ENCODE peak calls at places on chromosomes 1 and 21, in six cellular contexts. R is cardiac fibroblast; D is activated naive CD4-positive, alpha-beta T cell; M is nephron progenitor cell; W is effector CD8-positive, alpha-beta T cell; F is GM20000. S is an unnamed sample.

GRCh38 chr1:206422525-206422924 is 47.8 kb upstream of the IKBKE start:
- DNase-seq in R (no peak), W (no peak), F (no peak), M (no peak), D (no peak), S (no peak)

GRCh38 chr1:21650400-21650799 is 18.8 kb downstream of the RAP1GAP start:
- DNase-seq in R (no peak), M (no peak), D (no peak), W (no peak), F (no peak), S (no peak)

GRCh38 chr1:2384130-2384860 is 7.1 kb downstream of the MORN1 start:
- DNase-seq in D (no peak), F (no peak), R (no peak), W (no peak), M (no peak), S (no peak)

GRCh38 chr1:247156787-247157232 is 15.0 kb downstream of the ZNF124 start:
- DNase-seq in W (no peak), F (no peak), D (no peak), R (peak; percentile 10), M (no peak), S (no peak)

GRCh38 chr21:29304577-29304976 is 5.9 kb downstream of the BACH1 start:
- DNase-seq in W (no peak), F (no peak), M (no peak), D (no peak), R (no peak), S (no peak)

GRCh38 chr21:33901421-33902288 is 13.9 kb downstream of the ATP5PO start:
- DNase-seq in M (peak; percentile 41), R (peak; percentile 69), D (no peak), W (no peak), F (no peak), S (no peak)

GRCh38 chr1:29084196-29084521 is 39.5 kb downstream of the TMEM200B start:
- DNase-seq in F (no peak), W (no peak), M (no peak), D (no peak), R (no peak), S (no peak)

GRCh38 chr1:35029756-35030155 is 2.0 kb downstream of the ZMYM6 start:
- DNase-seq in R (peak; percentile 52), F (no peak), W (no peak), M (no peak), D (no peak), S (no peak)

GRCh38 chr1:200336901-200337391 is 72.9 kb downstream of the ZNF281 start:
- DNase-seq in W (no peak), F (no peak), M (no peak), D (no peak), R (no peak), S (no peak)

GRCh38 chr1:189499736-189500135 is 977.9 kb downstream of the BRINP3 start:
- DNase-seq in F (no peak), D (no peak), R (no peak), W (no peak), M (no peak), S (no peak)

GRCh38 chr1:197774691-197775281 is 494 bp downstream of the DENND1B start:
- DNase-seq in R (peak; percentile 60), W (peak; percentile 11), D (peak; percentile 13), F (peak; percentile 71), M (peak; percentile 75), S (peak; percentile 34)

GRCh38 chr1:16162163-16162822 is 6.4 kb upstream of the EPHA2 start:
- DNase-seq in W (peak; percentile 65), D (no peak), F (no peak), M (peak; percentile 78), R (no peak), S (peak; percentile 41)

GRCh38 chr1:26125946-26126320 is 14.3 kb downstream of the PDIK1L start:
- DNase-seq in R (no peak), M (no peak), D (no peak), W (no peak), F (no peak), S (no peak)

GRCh38 chr1:28815533-28815932 is 3.6 kb downstream of the OPRD1 start:
- DNase-seq in W (no peak), F (no peak), D (no peak), M (no peak), R (no peak), S (no peak)

GRCh38 chr1:85357817-85358216 is 81.4 kb upstream of the BCL10 start:
- DNase-seq in D (no peak), F (no peak), M (no peak), R (no peak), W (no peak), S (no peak)

GRCh38 chr1:110339427-110340206 is 440 bp downstream of the RBM15 start:
- DNase-seq in F (peak; percentile 44), M (peak; percentile 63), W (peak; percentile 42), R (peak; percentile 66), D (peak; percentile 45), S (peak; percentile 15)

GRCh38 chr1:183596500-183596899 is 6.2 kb upstream of the NCF2 start:
- DNase-seq in W (no peak), M (no peak), D (no peak), R (no peak), F (no peak), S (no peak)

GRCh38 chr1:206685256-206685748 is 597 bp downstream of the MAPKAPK2 start:
- DNase-seq in D (no peak), W (peak; percentile 22), M (peak; percentile 57), F (peak; percentile 68), R (peak; percentile 34), S (peak; percentile 17)

GRCh38 chr1:69175078-69175477 is 392.6 kb upstream of the LRRC7 start:
- DNase-seq in M (no peak), W (no peak), R (peak; percentile 13), F (no peak), D (no peak), S (no peak)

GRCh38 chr1:31421404-31422040 is 8.5 kb downstream of the SERINC2 start:
- DNase-seq in W (no peak), M (peak; percentile 51), F (peak; percentile 47), D (no peak), R (no peak), S (no peak)

GRCh38 chr1:226939439-226940028 is 560 bp upstream of the COQ8A start:
- DNase-seq in F (peak; percentile 63), D (peak; percentile 60), R (no peak), W (peak; percentile 67), M (no peak), S (peak; percentile 52)

GRCh38 chr1:209057901-209058300 is 525.6 kb upstream of the CAMK1G start:
- DNase-seq in M (no peak), F (no peak), D (no peak), W (no peak), R (no peak), S (no peak)

GRCh38 chr1:157073944-157074685 is 25.5 kb downstream of the ETV3L start:
- DNase-seq in M (peak; percentile 67), W (no peak), F (no peak), R (peak; percentile 76), D (no peak), S (no peak)

GRCh38 chr21:29196021-29196663 is 65.7 kb downstream of the MAP3K7CL start:
- DNase-seq in M (no peak), D (peak; percentile 2), R (peak; percentile 98), W (peak; percentile 3), F (peak; percentile 79), S (no peak)

GRCh38 chr1:93979718-93980319 is 70.6 kb upstream of the GCLM start:
- DNase-seq in M (no peak), D (no peak), W (no peak), R (peak; percentile 45), F (no peak), S (no peak)

S was measured in activated T-helper 1 cell treated with anti-CD3 and anti-CD28 coated beads, Interleukin-2, amount 50 U/mL, for 16 hours.